ENCODE peak calls at places on chromosomes 3 and 15, in eight cellular contexts. T is putamen; S is central memory CD8-positive, alpha-beta T cell; B is fibroblast of pulmonary artery; G is natural killer cell treated with Interleukin-12 subunit alpha and Interleukin-12 subunit beta and Interleukin-15 and Interleukin-18, amount 100 ng/mL, for 72 hours; K is CD8-positive, alpha-beta memory T cell; Q is RPMI8226; Z is cardiac muscle cell. P is an unnamed sample.

GRCh38 chr3:177126015-177126773 is 71.1 kb downstream of the TBL1XR1 start:
- DNase-seq in Z (peak; percentile 89), T (no peak), S (no peak), B (peak; percentile 86), K (no peak), G (no peak), Q (no peak), P (peak; percentile 96)

GRCh38 chr3:42036483-42036823 is 54.7 kb upstream of the TRAK1 start:
- DNase-seq in K (no peak), Z (peak; percentile 88), Q (no peak), T (no peak), G (no peak), S (no peak), B (peak; percentile 92), P (peak; percentile 94)

GRCh38 chr3:42507252-42507651 is 4.8 kb downstream of the VIPR1 start:
- DNase-seq in T (no peak), K (no peak), B (peak; percentile 18), Z (no peak), S (no peak), Q (peak; percentile 76), G (no peak), P (no peak)

GRCh38 chr15:70466305-70466704 is 297.1 kb downstream of the UACA start:
- DNase-seq in S (no peak), Q (peak; percentile 56), Z (no peak), G (no peak), K (no peak), T (no peak), B (no peak), P (no peak)

GRCh38 chr3:87997298-87997697 is 61.5 kb downstream of the CGGBP1 start:
- DNase-seq in Q (no peak), B (peak; percentile 29), G (peak; percentile 67), T (no peak), Z (no peak), K (no peak), S (no peak), P (peak; percentile 18)

GRCh38 chr3:76789262-76789661 is 250.6 kb upstream of the ROBO2 start:
- DNase-seq in K (no peak), Q (no peak), G (no peak), T (no peak), Z (no peak), B (no peak), S (no peak), P (no peak)

GRCh38 chr15:48759921-48760320 is 50.9 kb downstream of the CEP152 start:
- DNase-seq in S (no peak), B (no peak), G (no peak), T (no peak), K (no peak), Z (no peak), Q (no peak), P (no peak)

GRCh38 chr3:188947983-188948657 is 223.7 kb upstream of the TPRG1 start:
- DNase-seq in Z (peak; percentile 100), K (no peak), S (no peak), B (peak; percentile 100), G (no peak), T (peak; percentile 93), Q (no peak), P (peak; percentile 98)

GRCh38 chr15:40770147-40770721 is 454 bp downstream of the C15orf62 start:
- DNase-seq in S (no peak), B (no peak), K (no peak), Q (no peak), T (no peak), G (peak; percentile 58), Z (no peak), P (no peak)

GRCh38 chr3:76570436-76571057 is 469.4 kb upstream of the ROBO2 start:
- DNase-seq in S (no peak), Z (peak; percentile 3), B (peak; percentile 11), T (no peak), K (no peak), G (no peak), Q (peak; percentile 30), P (no peak)

GRCh38 chr15:40941528-40942336 is 11.5 kb upstream of the CHAC1 start:
- DNase-seq in Z (peak; percentile 84), Q (peak; percentile 81), B (peak; percentile 67), T (peak; percentile 42), K (peak; percentile 57), S (peak; percentile 46), G (peak; percentile 88), P (peak; percentile 47)

GRCh38 chr3:136195258-136196063 is 674 bp downstream of the MSL2 start:
- DNase-seq in Q (peak; percentile 60), Z (peak; percentile 83), G (peak; percentile 90), B (peak; percentile 74), S (peak; percentile 76), T (peak; percentile 79), K (peak; percentile 78), P (peak; percentile 60)

GRCh38 chr3:120093119-120093922 is 926 bp downstream of the GSK3B start:
- DNase-seq in B (peak; percentile 92), K (peak; percentile 15), Z (peak; percentile 94), S (no peak), Q (peak; percentile 83), T (peak; percentile 40), G (no peak), P (peak; percentile 84)

GRCh38 chr3:125054436-125055164 is 1.2 kb downstream of the HEG1 start:
- DNase-seq in G (peak; percentile 79), T (no peak), K (no peak), B (peak; percentile 70), Q (peak; percentile 53), Z (peak; percentile 68), S (no peak), P (peak; percentile 72)

GRCh38 chr3:32910954-32911353 is 40.5 kb upstream of the CCR4 start:
- DNase-seq in Q (no peak), K (no peak), G (no peak), T (no peak), S (no peak), Z (peak; percentile 14), B (no peak), P (peak; percentile 42)

GRCh38 chr3:5438011-5438355 is 250.5 kb downstream of the EDEM1 start:
- DNase-seq in G (no peak), S (no peak), K (no peak), T (no peak), Z (no peak), Q (no peak), B (no peak), P (no peak)

GRCh38 chr3:41290306-41290705 is 91.0 kb downstream of the CTNNB1 start:
- DNase-seq in B (no peak), Q (no peak), Z (no peak), T (no peak), K (no peak), G (no peak), S (no peak), P (no peak)

GRCh38 chr15:35470441-35470840 is 75.5 kb downstream of the DPH6 start:
- DNase-seq in Q (no peak), B (no peak), T (no peak), S (no peak), G (no peak), Z (no peak), K (no peak), P (no peak)